ENCODE peak calls at places on chromosomes 7 and 10, in seven cellular contexts. I is NCI-H460; Q is NCI-H446 treated with DMSO at 0.1 percent for 48 hours; D is left ventricle myocardium superior; U is GM23248; L is Kasumi-1; P is NK-92 treated with Interleukin-12 subunit alpha and Interleukin-12 subunit beta, amount 100 ng/mL, for 24 hours. A is an unnamed sample.
A peak's percentile ranks its signal among the peaks of the same experiment; 100 is the strongest.

GRCh38 chr7:157464111-157464970 is 127.5 kb downstream of the DNAJB6 start:
- DNase-seq in I (no peak), Q (no peak), D (no peak), U (no peak), L (no peak), P (no peak), A (no peak)

GRCh38 chr7:132333301-132333700 is 243.0 kb downstream of the PLXNA4 start:
- DNase-seq in I (no peak), Q (no peak), D (peak; percentile 65), U (no peak), L (no peak), P (no peak), A (no peak)

GRCh38 chr7:89264126-89264525 is 468.6 kb upstream of the TEX47 start:
- DNase-seq in I (no peak), Q (no peak), D (no peak), U (no peak), L (no peak), P (no peak), A (no peak)

GRCh38 chr7:47571355-47572100 is 10.4 kb downstream of the TNS3 start:
- DNase-seq in I (no peak), Q (no peak), D (peak; percentile 90), U (peak; percentile 93), L (peak; percentile 75), P (no peak), A (peak; percentile 79)

GRCh38 chr10:133260895-133261725 is 15.6 kb downstream of the ADAM8 start:
- DNase-seq in I (peak; percentile 52), Q (no peak), D (peak; percentile 79), U (peak; percentile 76), L (peak; percentile 47), P (no peak), A (peak; percentile 79)

GRCh38 chr7:132846086-132846485 is 235.8 kb downstream of the CHCHD3 start:
- DNase-seq in I (no peak), Q (no peak), D (no peak), U (no peak), L (no peak), P (no peak), A (no peak)

GRCh38 chr7:155979994-155980393 is 167.7 kb upstream of the SHH start:
- DNase-seq in I (no peak), Q (no peak), D (no peak), U (no peak), L (no peak), P (no peak), A (no peak)

GRCh38 chr7:26375604-26376207 is 84.0 kb downstream of the SNX10 start:
- DNase-seq in I (no peak), Q (peak; percentile 52), D (no peak), U (peak; percentile 9), L (peak; percentile 41), P (no peak), A (no peak)

GRCh38 chr7:138891446-138891810 is 89.8 kb downstream of the KIAA1549 start:
- DNase-seq in I (no peak), Q (no peak), D (no peak), U (peak; percentile 62), L (no peak), P (no peak), A (peak; percentile 63)

GRCh38 chr10:91191581-91191919 is 28.9 kb upstream of the PCGF5 start:
- DNase-seq in I (no peak), Q (no peak), D (no peak), U (no peak), L (no peak), P (no peak), A (no peak)

GRCh38 chr7:193538-194256 is 1.3 kb downstream of the FAM20C start:
- DNase-seq in I (no peak), Q (no peak), D (no peak), U (peak; percentile 52), L (no peak), P (no peak), A (peak; percentile 45)

GRCh38 chr7:33721895-33722294 is 183.4 kb upstream of the BMPER start:
- DNase-seq in I (no peak), Q (no peak), D (no peak), U (no peak), L (no peak), P (no peak), A (no peak)

GRCh38 chr7:151309306-151309705 is 32.3 kb upstream of the NUB1 start:
- DNase-seq in I (no peak), Q (no peak), D (no peak), U (peak; percentile 59), L (no peak), P (no peak), A (peak; percentile 88)

GRCh38 chr10:69965919-69966662 is 86.6 kb upstream of the MACROH2A2 start:
- DNase-seq in I (no peak), Q (no peak), D (no peak), U (peak; percentile 27), L (no peak), P (no peak), A (no peak)

GRCh38 chr10:9339702-9340101 is 1285.2 kb downstream of the GATA3 start:
- DNase-seq in I (no peak), Q (no peak), D (no peak), U (no peak), L (peak; percentile 14), P (no peak), A (no peak)

GRCh38 chr10:133139561-133140065 is 20.4 kb upstream of the KNDC1 start:
- DNase-seq in I (no peak), Q (no peak), D (no peak), U (no peak), L (no peak), P (no peak), A (no peak)

GRCh38 chr7:33339074-33339805 is 209.9 kb downstream of the BBS9 start:
- DNase-seq in I (no peak), Q (no peak), D (no peak), U (peak; percentile 63), L (no peak), P (no peak), A (peak; percentile 10)

GRCh38 chr7:94146408-94146807 is 142.3 kb upstream of the BET1 start:
- DNase-seq in I (no peak), Q (no peak), D (peak; percentile 29), U (no peak), L (no peak), P (no peak), A (no peak)

GRCh38 chr10:87053121-87053520 is 33.0 kb downstream of the FAM25A start:
- DNase-seq in I (no peak), Q (peak; percentile 65), D (peak; percentile 53), U (no peak), L (no peak), P (no peak), A (no peak)

GRCh38 chr7:101058355-101058754 is 26.9 kb upstream of the TRIM56 start:
- DNase-seq in I (peak; percentile 57), Q (no peak), D (peak; percentile 77), U (peak; percentile 52), L (peak; percentile 46), P (peak; percentile 13), A (peak; percentile 66)

GRCh38 chr10:103231047-103231551 is 14.6 kb upstream of the RPEL1 start:
- DNase-seq in I (peak; percentile 90), Q (no peak), D (no peak), U (peak; percentile 93), L (no peak), P (no peak), A (peak; percentile 81)

GRCh38 chr10:92699518-92700272 is 9.9 kb downstream of the HHEX start:
- DNase-seq in I (peak; percentile 36), Q (no peak), D (peak; percentile 59), U (peak; percentile 60), L (peak; percentile 88), P (no peak), A (peak; percentile 63)

GRCh38 chr10:113036636-113037035 is 86.6 kb downstream of the TCF7L2 start:
- DNase-seq in I (no peak), Q (no peak), D (no peak), U (no peak), L (no peak), P (no peak), A (no peak)

GRCh38 chr7:100630066-100630465 is 11.3 kb downstream of the TFR2 start:
- DNase-seq in I (no peak), Q (no peak), D (no peak), U (no peak), L (no peak), P (no peak), A (no peak)

GRCh38 chr10:76430330-76430729 is 998.9 kb downstream of the LRMDA start:
- DNase-seq in I (no peak), Q (peak; percentile 24), D (no peak), U (peak; percentile 46), L (no peak), P (no peak), A (peak; percentile 37)

GRCh38 chr10:110820321-110820814 is 51.4 kb upstream of the PDCD4 start:
- DNase-seq in I (no peak), Q (peak; percentile 66), D (peak; percentile 73), U (peak; percentile 42), L (no peak), P (no peak), A (peak; percentile 62)

A was measured in GM03348.